ENCODE peak calls at places on chromosomes 6 and 20, in six cellular contexts. T is RWPE1, J is choroid plexus epithelial cell, I is Panc1, O is right lobe of liver, A is dorsolateral prefrontal cortex. P is an unnamed sample.

GRCh38 chr20:49483706-49484101 is 1.2 kb upstream of the KCNB1 start:
- DNase-seq in I (no peak), T (no peak), A (no peak), J (no peak), O (no peak), P (no peak)

GRCh38 chr6:94130458-94130857 is 711.1 kb upstream of the EPHA7 start:
- DNase-seq in I (no peak), A (no peak), T (no peak), J (peak), O (no peak), P (no peak)

GRCh38 chr6:160055813-160056212 is 65.8 kb upstream of the SLC22A1 start:
- DNase-seq in J (peak), O (no peak), I (no peak), T (no peak), A (no peak), P (no peak)

GRCh38 chr6:136599324-136600011 is 49.2 kb upstream of the MAP7 start:
- DNase-seq in O (no peak), A (no peak), T (no peak), I (no peak), J (no peak), P (no peak)

GRCh38 chr6:120903836-120904235 is 430.4 kb downstream of the TBC1D32 start:
- DNase-seq in I (no peak), J (no peak), T (no peak), O (no peak), A (no peak), P (no peak)

GRCh38 chr20:50111829-50112495 is 988 bp downstream of the UBE2V1 start:
- DNase-seq in I (no peak), T (no peak), O (no peak), J (no peak), A (no peak), P (no peak)

GRCh38 chr6:161273356-161273751 is 507 bp downstream of the AGPAT4 start:
- DNase-seq in I (no peak), T (peak), A (no peak), J (peak), O (no peak), P (no peak)

GRCh38 chr20:50886184-50886790 is 45.0 kb downstream of the ADNP start:
- DNase-seq in T (no peak), J (no peak), A (peak), I (no peak), O (no peak), P (no peak)

GRCh38 chr20:46356195-46357029 is 48.1 kb upstream of the CDH22 start:
- DNase-seq in J (no peak), O (no peak), T (no peak), A (no peak), I (no peak), P (no peak)

GRCh38 chr6:2861071-2861821 is 19.6 kb upstream of the SERPINB1 start:
- DNase-seq in I (no peak), J (no peak), T (no peak), A (no peak), O (no peak), P (no peak)

GRCh38 chr6:164419099-164419498 is 890.3 kb downstream of the C6orf118 start:
- DNase-seq in O (no peak), T (no peak), A (no peak), J (no peak), I (no peak), P (no peak)

GRCh38 chr20:18805881-18806280 is 7.7 kb upstream of the SCP2D1 start:
- DNase-seq in I (no peak), A (no peak), O (no peak), T (peak), J (no peak), P (no peak)

GRCh38 chr20:46220808-46221207 is 87.5 kb downstream of the CDH22 start:
- DNase-seq in O (no peak), I (no peak), A (no peak), T (peak), J (no peak), P (no peak)

GRCh38 chr6:124073820-124074587 is 270.3 kb downstream of the NKAIN2 start:
- DNase-seq in A (no peak), T (no peak), O (no peak), I (no peak), J (no peak), P (no peak)

GRCh38 chr6:15351631-15352030 is 105.8 kb downstream of the JARID2 start:
- DNase-seq in J (peak), T (no peak), I (no peak), O (no peak), A (no peak), P (no peak)

GRCh38 chr6:12132351-12133222 is 120.5 kb downstream of the HIVEP1 start:
- DNase-seq in T (no peak), I (no peak), O (no peak), J (peak), A (no peak), P (no peak)

GRCh38 chr6:35475573-35475972 is 7.4 kb downstream of the RPL10A start:
- DNase-seq in T (no peak), I (no peak), A (no peak), J (no peak), O (no peak), P (no peak)

GRCh38 chr6:31737315-31738047 is 1.2 kb upstream of the CLIC1 start:
- DNase-seq in T (no peak), I (no peak), A (no peak), J (peak), O (no peak), P (no peak)

GRCh38 chr20:39048000-39048696 is 86.0 kb downstream of the DHX35 start:
- DNase-seq in A (peak), T (peak), J (peak), I (peak), O (peak), P (peak)

GRCh38 chr20:1964659-1965405 is 29.0 kb downstream of the PDYN start:
- DNase-seq in I (no peak), T (no peak), A (no peak), J (no peak), O (no peak), P (no peak)
- TF ChIP-seq CTCF in I (no peak), T (no peak), A (no peak), J (no peak), O (no peak), P (no peak)

DNA sequence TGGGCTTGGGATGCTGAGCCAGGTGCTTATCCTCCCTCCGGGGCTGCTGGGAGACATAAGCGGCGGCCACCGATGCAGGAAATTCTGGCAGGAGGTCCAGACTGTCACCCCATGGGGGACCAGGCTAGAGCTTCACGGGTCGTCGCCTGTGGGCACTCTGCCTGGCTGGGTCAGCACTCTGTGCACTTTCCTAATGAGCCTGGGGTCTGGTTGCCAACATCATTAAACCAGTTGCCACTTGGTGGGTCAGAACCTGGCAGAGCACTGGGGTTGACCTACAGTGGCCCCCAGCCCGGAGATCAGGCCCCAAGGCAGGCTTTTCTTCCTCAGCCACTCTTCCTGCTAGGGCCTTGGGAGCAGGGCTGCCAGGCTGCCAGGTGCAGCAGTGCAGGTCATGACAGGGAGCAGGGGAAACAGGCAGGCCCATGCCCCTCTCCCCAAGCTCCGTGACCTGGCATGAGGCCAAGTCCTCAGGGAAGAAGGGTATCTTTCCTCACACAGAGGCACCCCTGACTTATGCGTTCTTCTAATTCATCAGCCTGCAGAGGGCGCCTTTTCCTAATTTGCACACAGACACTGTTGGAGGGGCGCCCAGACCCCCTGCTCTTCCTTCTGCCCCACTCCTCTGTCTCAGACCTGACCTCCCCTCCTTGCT is 154.5 kb upstream of the MLN start:
- DNase-seq in O (no peak), T (no peak), A (no peak), I (no peak), J (peak), P (no peak)
- TF ChIP-seq CTCF in O (peak), T (no peak), A (no peak), I (peak), J (peak), P (no peak)

GRCh38 chr6:119333707-119334295 is 15.8 kb downstream of the MAN1A1 start:
- DNase-seq in J (peak), I (no peak), O (no peak), T (peak), A (no peak), P (no peak)
- TF ChIP-seq CTCF in J (peak), I (peak), O (peak), T (peak), A (peak), P (peak)

GRCh38 chr6:24933868-24934401 is 1.8 kb downstream of the RIPOR2 start:
- DNase-seq in J (peak), A (no peak), T (peak), O (no peak), I (peak), P (no peak)

GRCh38 chr6:24935323-24935722 is 437 bp downstream of the RIPOR2 start:
- DNase-seq in T (no peak), A (no peak), J (peak), I (no peak), O (no peak), P (no peak)

GRCh38 chr6:24936641-24937317 is 1.0 kb upstream of the RIPOR2 start:
- DNase-seq in J (no peak), T (no peak), I (no peak), A (no peak), O (no peak), P (no peak)

GRCh38 chr6:24933266-24933665 is 2.5 kb downstream of the RIPOR2 start:
- DNase-seq in J (no peak), A (no peak), O (no peak), I (no peak), T (no peak), P (no peak)

DNA sequence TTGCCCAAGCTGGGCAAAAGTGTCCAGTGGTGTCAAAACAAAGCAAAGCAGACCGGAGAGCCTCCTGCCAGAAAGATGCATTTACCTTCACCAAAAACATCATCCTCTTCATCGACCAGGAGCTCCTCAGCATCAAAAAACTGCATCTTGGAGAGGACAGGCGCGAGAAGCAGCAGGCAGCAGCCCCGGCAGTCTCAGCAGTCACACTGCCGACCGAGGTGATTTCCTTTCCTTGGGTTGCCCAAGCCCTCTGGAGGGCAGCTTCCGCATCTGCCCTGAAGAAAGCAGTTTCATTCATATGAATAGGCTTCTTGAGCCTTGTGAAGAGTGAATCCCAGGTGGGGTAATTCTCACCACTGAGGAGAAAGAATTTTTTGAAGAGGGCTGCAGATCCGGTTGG is at the start of gene RIPOR2:
- DNase-seq in O (peak), A (no peak), I (no peak), T (no peak), J (peak), P (no peak)
- TF ChIP-seq CTCF in O (no peak), A (no peak), I (no peak), T (no peak), J (peak), P (no peak)

GRCh38 chr6:56771189-56771588 is 128.5 kb upstream of the DST start:
- DNase-seq in A (no peak), T (no peak), O (no peak), I (no peak), J (no peak), P (no peak)
- TF ChIP-seq CTCF in A (no peak), T (no peak), O (no peak), I (no peak), J (no peak), P (no peak)

GRCh38 chr20:31705191-31705590 is 17.5 kb downstream of the BCL2L1 start:
- DNase-seq in O (no peak), T (no peak), A (no peak), I (no peak), J (no peak), P (no peak)
- TF ChIP-seq CTCF in O (no peak), T (no peak), A (no peak), I (no peak), J (no peak), P (no peak)